ENCODE peak calls at places on chromosomes 12 and 14, in ten cellular contexts. One of them, this sample, is unnamed.

GRCh38 chr12:52741378-52742195 is 35.6 kb downstream of the KRT76 start:
- DNase-seq in GM04503: no peak
- DNase-seq in left ventricle myocardium inferior: peak
- DNase-seq in NCI-H1092: no peak
- DNase-seq in NCI-H187: no peak
- DNase-seq in Peyer's patch: peak
- DNase-seq in GOT3: no peak
- DNase-seq in stimulated activated CD4-positive, alpha-beta T cell treated with anti-CD3 and anti-CD28 coated beads, Interleukin-15, amount 100 ng/mL, for 48 hours: peak
- DNase-seq in HCT116: peak
- DNase-seq in K562: peak
- DNase-seq in this sample: peak

GRCh38 chr12:112488257-112488926 is 69.6 kb downstream of the PTPN11 start:
- DNase-seq in GM04503: no peak
- DNase-seq in left ventricle myocardium inferior: no peak
- DNase-seq in NCI-H1092: no peak
- DNase-seq in NCI-H187: no peak
- DNase-seq in Peyer's patch: no peak
- DNase-seq in GOT3: no peak
- DNase-seq in stimulated activated CD4-positive, alpha-beta T cell treated with anti-CD3 and anti-CD28 coated beads, Interleukin-15, amount 100 ng/mL, for 48 hours: no peak
- DNase-seq in HCT116: no peak
- DNase-seq in K562: no peak
- DNase-seq in this sample: no peak

GRCh38 chr12:94628369-94628768 is 22.0 kb downstream of the TMCC3 start:
- DNase-seq in GM04503: no peak
- DNase-seq in left ventricle myocardium inferior: no peak
- DNase-seq in NCI-H1092: no peak
- DNase-seq in NCI-H187: no peak
- DNase-seq in Peyer's patch: no peak
- DNase-seq in GOT3: no peak
- DNase-seq in stimulated activated CD4-positive, alpha-beta T cell treated with anti-CD3 and anti-CD28 coated beads, Interleukin-15, amount 100 ng/mL, for 48 hours: no peak
- DNase-seq in HCT116: no peak
- DNase-seq in K562: no peak
- DNase-seq in this sample: no peak

GRCh38 chr12:42237052-42237852 is 796 bp downstream of the YAF2 start:
- DNase-seq in GM04503: no peak
- DNase-seq in left ventricle myocardium inferior: peak
- DNase-seq in NCI-H1092: peak
- DNase-seq in NCI-H187: peak
- DNase-seq in Peyer's patch: peak
- DNase-seq in GOT3: peak
- DNase-seq in stimulated activated CD4-positive, alpha-beta T cell treated with anti-CD3 and anti-CD28 coated beads, Interleukin-15, amount 100 ng/mL, for 48 hours: peak
- DNase-seq in HCT116: peak
- DNase-seq in K562: peak
- DNase-seq in this sample: no peak

GRCh38 chr12:90953956-90954421 is 987 bp downstream of the CCER1 start:
- DNase-seq in GM04503: no peak
- DNase-seq in left ventricle myocardium inferior: no peak
- DNase-seq in NCI-H1092: no peak
- DNase-seq in NCI-H187: no peak
- DNase-seq in Peyer's patch: no peak
- DNase-seq in GOT3: no peak
- DNase-seq in stimulated activated CD4-positive, alpha-beta T cell treated with anti-CD3 and anti-CD28 coated beads, Interleukin-15, amount 100 ng/mL, for 48 hours: no peak
- DNase-seq in HCT116: no peak
- DNase-seq in K562: peak
- DNase-seq in this sample: no peak

GRCh38 chr12:128570191-128571065 is 253.3 kb downstream of the SLC15A4 start:
- DNase-seq in GM04503: no peak
- DNase-seq in left ventricle myocardium inferior: no peak
- DNase-seq in NCI-H1092: no peak
- DNase-seq in NCI-H187: no peak
- DNase-seq in Peyer's patch: no peak
- DNase-seq in GOT3: no peak
- DNase-seq in stimulated activated CD4-positive, alpha-beta T cell treated with anti-CD3 and anti-CD28 coated beads, Interleukin-15, amount 100 ng/mL, for 48 hours: no peak
- DNase-seq in HCT116: no peak
- DNase-seq in K562: no peak
- DNase-seq in this sample: no peak

GRCh38 chr14:100731011-100731670 is 4.4 kb downstream of the DLK1 start:
- DNase-seq in GM04503: no peak
- DNase-seq in left ventricle myocardium inferior: no peak
- DNase-seq in NCI-H1092: no peak
- DNase-seq in NCI-H187: no peak
- DNase-seq in Peyer's patch: no peak
- DNase-seq in GOT3: no peak
- DNase-seq in stimulated activated CD4-positive, alpha-beta T cell treated with anti-CD3 and anti-CD28 coated beads, Interleukin-15, amount 100 ng/mL, for 48 hours: no peak
- DNase-seq in HCT116: no peak
- DNase-seq in K562: no peak
- DNase-seq in this sample: no peak

GRCh38 chr14:96961895-96962294 is 164.7 kb downstream of the VRK1 start:
- DNase-seq in GM04503: no peak
- DNase-seq in left ventricle myocardium inferior: no peak
- DNase-seq in NCI-H1092: no peak
- DNase-seq in NCI-H187: no peak
- DNase-seq in Peyer's patch: no peak
- DNase-seq in GOT3: no peak
- DNase-seq in stimulated activated CD4-positive, alpha-beta T cell treated with anti-CD3 and anti-CD28 coated beads, Interleukin-15, amount 100 ng/mL, for 48 hours: no peak
- DNase-seq in HCT116: no peak
- DNase-seq in K562: no peak
- DNase-seq in this sample: no peak

GRCh38 chr12:1760566-1761382 is 59.6 kb upstream of the LRTM2 start:
- DNase-seq in GM04503: no peak
- DNase-seq in left ventricle myocardium inferior: no peak
- DNase-seq in NCI-H1092: no peak
- DNase-seq in NCI-H187: no peak
- DNase-seq in Peyer's patch: peak
- DNase-seq in GOT3: no peak
- DNase-seq in stimulated activated CD4-positive, alpha-beta T cell treated with anti-CD3 and anti-CD28 coated beads, Interleukin-15, amount 100 ng/mL, for 48 hours: no peak
- DNase-seq in HCT116: peak
- DNase-seq in K562: no peak
- DNase-seq in this sample: no peak

GRCh38 chr12:127567531-127567930 is 699.4 kb upstream of the TMEM132C start:
- DNase-seq in GM04503: no peak
- DNase-seq in left ventricle myocardium inferior: no peak
- DNase-seq in NCI-H1092: no peak
- DNase-seq in NCI-H187: no peak
- DNase-seq in Peyer's patch: no peak
- DNase-seq in GOT3: no peak
- DNase-seq in stimulated activated CD4-positive, alpha-beta T cell treated with anti-CD3 and anti-CD28 coated beads, Interleukin-15, amount 100 ng/mL, for 48 hours: no peak
- DNase-seq in HCT116: no peak
- DNase-seq in K562: no peak
- DNase-seq in this sample: no peak